ENCODE peak calls at places on chromosome 2, in five cellular contexts. F is thoracic aorta, M is Karpas-422, P is upper lobe of right lung, A is endodermal cell. X is an unnamed sample.

GRCh38 chr2:29011650-29012060 is 30.6 kb downstream of the TOGARAM2 start:
- DNase-seq in F (no peak), M (no peak), P (peak), A (peak), X (peak)

GRCh38 chr2:152456262-152456661 is 121.3 kb downstream of the FMNL2 start:
- DNase-seq in F (no peak), M (no peak), P (no peak), A (no peak), X (no peak)

GRCh38 chr2:119579457-119580295 is 35.4 kb downstream of the CFAP221 start:
- DNase-seq in F (no peak), M (no peak), P (peak), A (no peak), X (no peak)

GRCh38 chr2:231436957-231437356 is 27.3 kb downstream of the NCL start:
- DNase-seq in F (no peak), M (no peak), P (peak), A (no peak), X (no peak)

GRCh38 chr2:6970976-6971480 is 53.8 kb downstream of the RNF144A start:
- DNase-seq in F (no peak), M (no peak), P (no peak), A (peak), X (no peak)

GRCh38 chr2:100588071-100588786 is 25.4 kb downstream of the PDCL3 start:
- DNase-seq in F (no peak), M (no peak), P (peak), A (no peak), X (peak)

GRCh38 chr2:229875549-229875948 is 46.3 kb downstream of the TRIP12 start:
- DNase-seq in F (no peak), M (no peak), P (no peak), A (no peak), X (no peak)

GRCh38 chr2:21836261-21836660 is 712.5 kb downstream of the TDRD15 start:
- DNase-seq in F (no peak), M (no peak), P (no peak), A (no peak), X (no peak)

GRCh38 chr2:65382776-65383357 is 49.5 kb downstream of the SPRED2 start:
- DNase-seq in F (peak), M (no peak), P (peak), A (peak), X (peak)

GRCh38 chr2:30706534-30707303 is 100.5 kb downstream of the CAPN13 start:
- DNase-seq in F (no peak), M (peak), P (peak), A (peak), X (peak)

GRCh38 chr2:142965464-142965863 is 88.0 kb downstream of the KYNU start:
- DNase-seq in F (no peak), M (no peak), P (no peak), A (no peak), X (no peak)

GRCh38 chr2:218196974-218197373 is 20.0 kb upstream of the ARPC2 start:
- DNase-seq in F (no peak), M (no peak), P (no peak), A (no peak), X (no peak)

GRCh38 chr2:101473911-101474751 is 781 bp downstream of the RFX8 start:
- DNase-seq in F (no peak), M (no peak), P (peak), A (peak), X (peak)

GRCh38 chr2:182360012-182360662 is 66.7 kb downstream of the PDE1A start:
- DNase-seq in F (peak), M (no peak), P (no peak), A (no peak), X (no peak)

GRCh38 chr2:202172439-202173191 is 65.8 kb downstream of the SUMO1 start:
- DNase-seq in F (no peak), M (no peak), P (no peak), A (no peak), X (no peak)

GRCh38 chr2:42169869-42170465 is 814 bp downstream of the EML4 start:
- DNase-seq in F (no peak), M (peak), P (no peak), A (no peak), X (no peak)

GRCh38 chr2:6394266-6394665 is 471.4 kb downstream of the CMPK2 start:
- DNase-seq in F (no peak), M (no peak), P (no peak), A (no peak), X (no peak)

GRCh38 chr2:209876211-209876610 is 104.6 kb downstream of the UNC80 start:
- DNase-seq in F (no peak), M (no peak), P (no peak), A (no peak), X (no peak)

GRCh38 chr2:193272011-193272410 is 1077.3 kb upstream of the TMEFF2 start:
- DNase-seq in F (no peak), M (no peak), P (no peak), A (no peak), X (no peak)

GRCh38 chr2:102082591-102083586 is 59.7 kb upstream of the IL1R1 start:
- DNase-seq in F (no peak), M (no peak), P (no peak), A (no peak), X (peak)

GRCh38 chr2:232781765-232782164 is 5.4 kb upstream of the KCNJ13 start:
- DNase-seq in F (no peak), M (no peak), P (no peak), A (no peak), X (no peak)

GRCh38 chr2:197030090-197030489 is 103.6 kb upstream of the PGAP1 start:
- DNase-seq in F (no peak), M (no peak), P (no peak), A (no peak), X (no peak)

GRCh38 chr2:15155959-15156574 is 405.1 kb downstream of the NBAS start:
- DNase-seq in F (no peak), M (no peak), P (no peak), A (peak), X (no peak)

GRCh38 chr2:95062716-95063400 is 37.4 kb downstream of the MAL start:
- DNase-seq in F (no peak), M (no peak), P (no peak), A (peak), X (no peak)

GRCh38 chr2:26720322-26721166 is 28.0 kb downstream of the KCNK3 start:
- DNase-seq in F (peak), M (no peak), P (peak), A (no peak), X (peak)

GRCh38 chr2:169173876-169174275 is 104.5 kb downstream of the DHRS9 start:
- DNase-seq in F (no peak), M (no peak), P (no peak), A (no peak), X (no peak)

GRCh38 chr2:40251146-40251545 is 200.7 kb downstream of the SLC8A1 start:
- DNase-seq in F (no peak), M (no peak), P (no peak), A (no peak), X (no peak)

GRCh38 chr2:23589739-23590138 is 204.8 kb downstream of the KLHL29 start:
- DNase-seq in F (no peak), M (no peak), P (no peak), A (no peak), X (no peak)

GRCh38 chr2:69549421-69549820 is 94.1 kb downstream of the AAK1 start:
- DNase-seq in F (no peak), M (no peak), P (no peak), A (no peak), X (no peak)

GRCh38 chr2:205734436-205734835 is 52.1 kb downstream of the NRP2 start:
- DNase-seq in F (no peak), M (no peak), P (no peak), A (peak), X (no peak)

GRCh38 chr2:101516833-101517690 is 42.1 kb upstream of the RFX8 start:
- DNase-seq in F (no peak), M (no peak), P (no peak), A (no peak), X (peak)

GRCh38 chr2:223737207-223737606 is 100.2 kb downstream of the AP1S3 start:
- DNase-seq in F (no peak), M (no peak), P (no peak), A (no peak), X (no peak)

GRCh38 chr2:80326861-80327260 is 22.3 kb upstream of the LRRTM1 start:
- DNase-seq in F (no peak), M (no peak), P (no peak), A (no peak), X (no peak)

GRCh38 chr2:80326214-80326613 is 21.7 kb upstream of the LRRTM1 start:
- DNase-seq in F (no peak), M (peak), P (no peak), A (no peak), X (no peak)

GRCh38 chr2:80328033-80328635 is 23.6 kb upstream of the LRRTM1 start:
- DNase-seq in F (no peak), M (no peak), P (no peak), A (peak), X (no peak)

GRCh38 chr2:80322337-80322920 is 17.9 kb upstream of the LRRTM1 start:
- DNase-seq in F (no peak), M (no peak), P (no peak), A (peak), X (no peak)

DNA sequence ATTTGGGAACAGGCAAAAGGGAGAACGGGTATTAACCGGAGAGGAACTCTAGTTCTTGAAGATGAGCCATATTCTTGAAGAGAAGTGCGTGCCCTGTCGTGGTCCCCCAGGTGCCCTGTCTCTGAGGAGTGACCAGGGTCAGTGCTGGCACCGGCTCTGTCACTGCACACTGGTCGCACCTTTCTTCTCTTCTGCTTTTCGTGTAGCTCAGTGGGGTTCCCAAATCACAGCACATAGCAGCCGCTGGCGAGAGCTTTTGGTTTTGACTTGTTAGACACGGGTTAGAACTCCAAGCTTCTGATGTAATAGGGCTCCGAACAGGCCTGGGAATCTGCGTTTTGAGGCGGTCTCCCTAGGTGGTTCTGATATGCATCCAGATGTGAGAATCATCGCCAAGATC is 18.4 kb upstream of the LRRTM1 start:
- DNase-seq in F (no peak), M (no peak), P (no peak), A (peak), X (no peak)
- H3K27ac ChIP-seq in F (no peak), M (no peak), P (no peak), A (no peak), X (no peak)

GRCh38 chr2:149903626-149904025 is 316.1 kb upstream of the MMADHC start:
- DNase-seq in F (no peak), M (no peak), P (no peak), A (no peak), X (no peak)
- H3K27ac ChIP-seq in F (no peak), M (no peak), P (no peak), A (no peak), X (no peak)

DNA sequence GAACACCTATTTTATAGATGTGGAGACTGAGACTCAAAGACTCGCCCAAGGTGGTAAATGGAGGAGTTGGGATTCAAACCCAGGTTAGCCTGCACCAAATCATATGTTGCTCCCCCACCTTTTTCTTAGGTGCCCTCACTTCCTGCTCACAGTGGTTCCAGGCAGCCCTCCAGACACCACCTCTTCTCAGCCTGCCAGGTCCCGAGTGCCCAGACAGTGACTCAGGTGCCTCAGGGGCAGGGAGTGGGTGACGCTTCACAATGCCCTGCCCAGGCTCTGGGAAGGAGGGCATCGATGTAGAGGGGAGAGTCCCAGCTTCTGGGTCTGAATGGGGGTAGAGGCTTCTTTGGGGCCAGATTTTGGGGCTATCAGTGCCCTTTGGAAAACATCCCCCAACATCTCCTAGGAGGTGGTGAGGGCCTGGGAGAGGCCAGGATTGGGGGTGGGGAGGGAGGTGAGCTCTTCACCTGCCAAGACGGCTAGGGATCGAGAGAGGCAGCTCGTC is 5.2 kb upstream of the DNAJB2 start:
- DNase-seq in F (no peak), M (no peak), P (peak), A (no peak), X (peak)
- H3K27ac ChIP-seq in F (peak), M (no peak), P (peak), A (peak), X (peak)

GRCh38 chr2:36479406-36479805 is 118.6 kb downstream of the FEZ2 start:
- DNase-seq in F (no peak), M (no peak), P (no peak), A (no peak), X (no peak)

GRCh38 chr2:36481709-36482108 is 116.3 kb downstream of the FEZ2 start:
- DNase-seq in F (no peak), M (no peak), P (no peak), A (no peak), X (no peak)

GRCh38 chr2:36480028-36480427 is 117.9 kb downstream of the FEZ2 start:
- DNase-seq in F (no peak), M (no peak), P (no peak), A (no peak), X (no peak)

GRCh38 chr2:36478999-36479398 is 119.0 kb downstream of the FEZ2 start:
- DNase-seq in F (no peak), M (no peak), P (no peak), A (no peak), X (no peak)

DNA sequence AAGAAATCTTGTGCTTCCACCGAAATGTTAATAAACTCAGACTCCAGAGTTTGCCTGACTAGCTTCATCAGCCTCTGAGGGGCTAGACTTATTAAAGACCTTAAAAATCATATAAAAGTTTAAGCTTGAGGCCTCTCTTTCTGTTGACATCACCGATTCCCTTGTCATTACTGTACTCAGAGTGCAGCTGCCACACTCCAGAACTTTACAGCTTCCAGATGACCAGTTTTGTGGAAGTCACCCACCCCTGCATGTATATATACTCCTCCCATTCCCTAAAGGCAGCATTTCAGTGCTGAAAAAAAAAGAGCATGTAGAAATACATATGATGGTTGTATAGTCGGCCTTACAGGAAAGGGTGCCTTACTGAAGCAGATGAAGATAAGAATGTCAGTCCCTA is 117.4 kb downstream of the FEZ2 start:
- DNase-seq in F (no peak), M (no peak), P (no peak), A (no peak), X (no peak)
- H3K27ac ChIP-seq in F (peak), M (no peak), P (no peak), A (no peak), X (peak)

DNA sequence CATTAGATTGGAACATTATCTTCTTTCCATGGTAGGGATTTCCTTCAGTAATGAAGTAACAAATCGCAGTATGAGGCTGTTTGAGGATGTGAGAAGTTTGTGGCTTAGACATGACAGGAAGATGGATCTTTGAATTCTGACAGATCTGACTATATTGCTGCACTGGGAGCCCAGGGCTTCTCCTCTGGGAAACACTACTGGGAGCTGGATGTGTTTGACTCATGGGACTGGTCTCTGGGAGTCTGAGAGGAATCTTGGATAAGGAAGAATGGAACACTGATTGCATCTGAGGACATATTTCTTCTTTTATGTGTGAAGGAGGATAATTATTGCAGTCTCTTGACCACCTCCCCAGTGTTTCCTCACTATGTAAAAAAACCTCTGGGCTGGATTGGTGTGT is 77.2 kb upstream of the ST6GAL2 start:
- DNase-seq in F (no peak), M (no peak), P (no peak), A (no peak), X (no peak)
- H3K27ac ChIP-seq in F (no peak), M (no peak), P (no peak), A (no peak), X (no peak)

DNA sequence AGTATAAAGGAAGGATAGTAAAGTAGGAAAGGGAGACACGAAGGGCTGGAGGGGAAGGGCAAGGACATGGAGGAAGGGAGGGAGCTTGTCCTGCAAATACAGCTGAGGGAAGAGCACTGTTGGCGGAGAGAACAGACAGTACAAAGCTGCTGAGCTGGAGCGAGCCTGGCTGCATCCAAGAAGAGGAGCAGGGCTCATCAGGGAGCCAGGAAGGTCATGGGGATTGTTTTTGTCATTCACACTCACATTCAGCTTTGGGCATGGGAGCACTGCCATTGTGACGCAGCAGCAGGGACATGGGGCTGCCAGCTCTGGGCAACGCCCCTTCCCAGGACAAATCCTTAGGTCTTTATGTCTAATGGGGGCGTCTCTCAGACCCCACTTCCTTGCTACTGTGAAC is 125.1 kb downstream of the COPS8 start:
- DNase-seq in F (no peak), M (no peak), P (no peak), A (peak), X (no peak)
- H3K27ac ChIP-seq in F (no peak), M (no peak), P (no peak), A (no peak), X (no peak)

GRCh38 chr2:127158614-127159290 is 51.8 kb upstream of the BIN1 start:
- DNase-seq in F (no peak), M (no peak), P (no peak), A (no peak), X (no peak)

GRCh38 chr2:127157651-127158460 is 50.9 kb upstream of the BIN1 start:
- DNase-seq in F (no peak), M (peak), P (no peak), A (peak), X (no peak)

GRCh38 chr2:127155901-127156300 is 48.9 kb upstream of the BIN1 start:
- DNase-seq in F (no peak), M (no peak), P (no peak), A (no peak), X (no peak)

GRCh38 chr2:127154985-127155650 is 48.2 kb upstream of the BIN1 start:
- DNase-seq in F (no peak), M (no peak), P (no peak), A (no peak), X (no peak)

GRCh38 chr2:127157114-127157513 is 50.2 kb upstream of the BIN1 start:
- DNase-seq in F (no peak), M (no peak), P (no peak), A (no peak), X (no peak)
- H3K27ac ChIP-seq in F (no peak), M (no peak), P (no peak), A (no peak), X (no peak)

GRCh38 chr2:49367003-49367402 is 212.7 kb upstream of the FSHR start:
- DNase-seq in F (no peak), M (no peak), P (no peak), A (peak), X (no peak)
- H3K27ac ChIP-seq in F (no peak), M (no peak), P (no peak), A (no peak), X (no peak)

X was measured in ascending aorta.